ENCODE peak calls at places on chromosome 17, in four cellular contexts. One of them, this sample, is unnamed.

GRCh38 chr17:60970741-60971140 is 293.1 kb downstream of the BCAS3 start:
- DNase-seq in IMR-90: no peak
- DNase-seq in mesendoderm: no peak
- DNase-seq in H1: no peak
- DNase-seq in this sample: no peak

GRCh38 chr17:56893503-56893902 is 20.3 kb downstream of the TRIM25 start:
- DNase-seq in IMR-90: no peak
- DNase-seq in mesendoderm: no peak
- DNase-seq in H1: no peak
- DNase-seq in this sample: no peak

GRCh38 chr17:72351365-72351764 is 230.5 kb downstream of the SOX9 start:
- DNase-seq in IMR-90: no peak
- DNase-seq in mesendoderm: no peak
- DNase-seq in H1: no peak
- DNase-seq in this sample: no peak

GRCh38 chr17:31598388-31598760 is 206.9 kb downstream of the RAB11FIP4 start:
- DNase-seq in IMR-90: no peak
- DNase-seq in mesendoderm: no peak
- DNase-seq in H1: no peak
- DNase-seq in this sample: no peak

GRCh38 chr17:82375359-82376041 is 3.9 kb downstream of the UTS2R start:
- DNase-seq in IMR-90: no peak
- DNase-seq in mesendoderm: no peak
- DNase-seq in H1: no peak
- DNase-seq in this sample: no peak

GRCh38 chr17:14427914-14428639 is 127.2 kb downstream of the HS3ST3B1 start:
- DNase-seq in IMR-90: no peak
- DNase-seq in mesendoderm: no peak
- DNase-seq in H1: no peak
- DNase-seq in this sample: no peak

GRCh38 chr17:38919316-38920078 is 5.9 kb upstream of the LASP1NB start:
- DNase-seq in IMR-90: no peak
- DNase-seq in mesendoderm: no peak
- DNase-seq in H1: no peak
- DNase-seq in this sample: no peak

GRCh38 chr17:57366558-57367351 is 110.4 kb downstream of the MSI2 start:
- DNase-seq in IMR-90: no peak
- DNase-seq in mesendoderm: no peak
- DNase-seq in H1: no peak
- DNase-seq in this sample: no peak

GRCh38 chr17:7703584-7704574 is 1.1 kb upstream of the EFNB3 start:
- DNase-seq in IMR-90: no peak
- DNase-seq in mesendoderm: peak
- DNase-seq in H1: peak
- DNase-seq in this sample: peak

GRCh38 chr17:79897243-79898063 is 58.2 kb upstream of the CBX4 start:
- DNase-seq in IMR-90: no peak
- DNase-seq in mesendoderm: no peak
- DNase-seq in H1: no peak
- DNase-seq in this sample: no peak

GRCh38 chr17:57045868-57046671 is 39.0 kb upstream of the AKAP1 start:
- DNase-seq in IMR-90: no peak
- DNase-seq in mesendoderm: no peak
- DNase-seq in H1: no peak
- DNase-seq in this sample: peak

GRCh38 chr17:76147211-76148014 is 6.4 kb upstream of the FOXJ1 start:
- DNase-seq in IMR-90: peak
- DNase-seq in mesendoderm: no peak
- DNase-seq in H1: no peak
- DNase-seq in this sample: peak

GRCh38 chr17:82638183-82638773 is 10.0 kb downstream of the WDR45B start:
- DNase-seq in IMR-90: no peak
- DNase-seq in mesendoderm: no peak
- DNase-seq in H1: no peak
- DNase-seq in this sample: no peak

GRCh38 chr17:49433000-49433694 is 18.5 kb upstream of the PHB1 start:
- DNase-seq in IMR-90: no peak
- DNase-seq in mesendoderm: no peak
- DNase-seq in H1: no peak
- DNase-seq in this sample: no peak

GRCh38 chr17:62807812-62808575 is at the start of gene MARCHF10:
- DNase-seq in IMR-90: no peak
- DNase-seq in mesendoderm: peak
- DNase-seq in H1: no peak
- DNase-seq in this sample: peak

GRCh38 chr17:55433029-55433628 is 11.5 kb upstream of the MMD start:
- DNase-seq in IMR-90: peak
- DNase-seq in mesendoderm: peak
- DNase-seq in H1: no peak
- DNase-seq in this sample: no peak

GRCh38 chr17:74582633-74583032 is 9.4 kb downstream of the CD300LD start:
- DNase-seq in IMR-90: no peak
- DNase-seq in mesendoderm: no peak
- DNase-seq in H1: no peak
- DNase-seq in this sample: no peak

GRCh38 chr17:80833952-80834895 is 157.4 kb upstream of the CHMP6 start:
- DNase-seq in IMR-90: peak
- DNase-seq in mesendoderm: no peak
- DNase-seq in H1: no peak
- DNase-seq in this sample: no peak

GRCh38 chr17:4998027-4998665 is 396 bp downstream of the KIF1C start:
- DNase-seq in IMR-90: no peak
- DNase-seq in mesendoderm: peak
- DNase-seq in H1: no peak
- DNase-seq in this sample: peak

GRCh38 chr17:18377437-18378204 is at the start of gene EVPLL:
- DNase-seq in IMR-90: no peak
- DNase-seq in mesendoderm: no peak
- DNase-seq in H1: no peak
- DNase-seq in this sample: peak

GRCh38 chr17:35432176-35433074 is at the start of gene SLFN12:
- DNase-seq in IMR-90: peak
- DNase-seq in mesendoderm: peak
- DNase-seq in H1: peak
- DNase-seq in this sample: peak

GRCh38 chr17:63928966-63929695 is 3.0 kb downstream of the CD79B start:
- DNase-seq in IMR-90: no peak
- DNase-seq in mesendoderm: no peak
- DNase-seq in H1: no peak
- DNase-seq in this sample: no peak

GRCh38 chr17:49117581-49118230 is 14.9 kb upstream of the B4GALNT2 start:
- DNase-seq in IMR-90: no peak
- DNase-seq in mesendoderm: no peak
- DNase-seq in H1: no peak
- DNase-seq in this sample: no peak

GRCh38 chr17:9880582-9880999 is 24.5 kb downstream of the RCVRN start:
- DNase-seq in IMR-90: no peak
- DNase-seq in mesendoderm: no peak
- DNase-seq in H1: no peak
- DNase-seq in this sample: no peak

GRCh38 chr17:15957206-15957605 is 12.3 kb downstream of the ADORA2B start:
- DNase-seq in IMR-90: no peak
- DNase-seq in mesendoderm: no peak
- DNase-seq in H1: no peak
- DNase-seq in this sample: no peak

GRCh38 chr17:57685499-57686132 is 59.5 kb downstream of the CCDC182 start:
- DNase-seq in IMR-90: no peak
- DNase-seq in mesendoderm: no peak
- DNase-seq in H1: no peak
- DNase-seq in this sample: no peak

GRCh38 chr17:50605434-50605833 is 29.2 kb upstream of the ABCC3 start:
- DNase-seq in IMR-90: no peak
- DNase-seq in mesendoderm: no peak
- DNase-seq in H1: no peak
- DNase-seq in this sample: no peak

GRCh38 chr17:59357219-59357699 is 25.8 kb downstream of the YPEL2 start:
- DNase-seq in IMR-90: no peak
- DNase-seq in mesendoderm: no peak
- DNase-seq in H1: no peak
- DNase-seq in this sample: no peak

GRCh38 chr17:9982159-9982558 is 77.1 kb upstream of the RCVRN start:
- DNase-seq in IMR-90: no peak
- DNase-seq in mesendoderm: peak
- DNase-seq in H1: peak
- DNase-seq in this sample: peak

GRCh38 chr17:81329927-81330883 is 35.1 kb upstream of the SLC38A10 start:
- DNase-seq in IMR-90: no peak
- DNase-seq in mesendoderm: peak
- DNase-seq in H1: no peak
- DNase-seq in this sample: peak

GRCh38 chr17:1365445-1366039 is 34.5 kb downstream of the YWHAE start:
- DNase-seq in IMR-90: peak
- DNase-seq in mesendoderm: peak
- DNase-seq in H1: peak
- DNase-seq in this sample: peak

GRCh38 chr17:69018022-69018615 is 42.6 kb downstream of the ABCA9 start:
- DNase-seq in IMR-90: no peak
- DNase-seq in mesendoderm: no peak
- DNase-seq in H1: no peak
- DNase-seq in this sample: no peak

GRCh38 chr17:82497483-82498405 is 21.8 kb upstream of the FOXK2 start:
- DNase-seq in IMR-90: peak
- DNase-seq in mesendoderm: peak
- DNase-seq in H1: no peak
- DNase-seq in this sample: no peak

GRCh38 chr17:37300683-37301082 is 75.1 kb upstream of the C17orf78 start:
- DNase-seq in IMR-90: no peak
- DNase-seq in mesendoderm: no peak
- DNase-seq in H1: no peak
- DNase-seq in this sample: no peak

GRCh38 chr17:21298056-21298982 is 13.8 kb downstream of the MAP2K3 start:
- DNase-seq in IMR-90: no peak
- DNase-seq in mesendoderm: no peak
- DNase-seq in H1: no peak
- DNase-seq in this sample: no peak

GRCh38 chr17:59874366-59874765 is 18.4 kb downstream of the TUBD1 start:
- DNase-seq in IMR-90: no peak
- DNase-seq in mesendoderm: no peak
- DNase-seq in H1: no peak
- DNase-seq in this sample: no peak

GRCh38 chr17:81428121-81428515 is 32.9 kb downstream of the BAHCC1 start:
- DNase-seq in IMR-90: no peak
- DNase-seq in mesendoderm: no peak
- DNase-seq in H1: no peak
- DNase-seq in this sample: no peak

GRCh38 chr17:19464033-19465026 is 53.3 kb downstream of the RNF112 start:
- DNase-seq in IMR-90: peak
- DNase-seq in mesendoderm: no peak
- DNase-seq in H1: no peak
- DNase-seq in this sample: peak

GRCh38 chr17:19460695-19461094 is 49.7 kb downstream of the RNF112 start:
- DNase-seq in IMR-90: no peak
- DNase-seq in mesendoderm: no peak
- DNase-seq in H1: no peak
- DNase-seq in this sample: peak

GRCh38 chr17:19461681-19462080 is 50.6 kb downstream of the RNF112 start:
- DNase-seq in IMR-90: no peak
- DNase-seq in mesendoderm: no peak
- DNase-seq in H1: no peak
- DNase-seq in this sample: peak

GRCh38 chr17:19457830-19458271 is 46.8 kb downstream of the RNF112 start:
- DNase-seq in IMR-90: no peak
- DNase-seq in mesendoderm: peak
- DNase-seq in H1: no peak
- DNase-seq in this sample: peak

GRCh38 chr17:19461139-19461538 is 50.1 kb downstream of the RNF112 start:
- DNase-seq in IMR-90: no peak
- DNase-seq in mesendoderm: peak
- DNase-seq in H1: no peak
- DNase-seq in this sample: peak
- H3K9ac ChIP-seq in IMR-90: no peak
- H3K9ac ChIP-seq in mesendoderm: peak
- H3K9ac ChIP-seq in H1: no peak
- H3K9ac ChIP-seq in this sample: no peak

GRCh38 chr17:29444589-29444988 is 54.4 kb downstream of the TAOK1 start:
- DNase-seq in IMR-90: peak
- DNase-seq in mesendoderm: no peak
- DNase-seq in H1: no peak
- DNase-seq in this sample: no peak
- H4K5ac ChIP-seq in IMR-90: no peak
- H4K5ac ChIP-seq in mesendoderm: no peak
- H4K5ac ChIP-seq in H1: no peak
- H4K5ac ChIP-seq in this sample: no peak

GRCh38 chr17:39919087-39919683 is 750 bp upstream of the GSDMB start:
- DNase-seq in IMR-90: no peak
- DNase-seq in mesendoderm: no peak
- DNase-seq in H1: no peak
- DNase-seq in this sample: no peak

GRCh38 chr17:39923230-39923629 is 4.2 kb downstream of the ORMDL3 start:
- DNase-seq in IMR-90: no peak
- DNase-seq in mesendoderm: no peak
- DNase-seq in H1: no peak
- DNase-seq in this sample: no peak

GRCh38 chr17:39922006-39922405 is 3.6 kb upstream of the GSDMB start:
- DNase-seq in IMR-90: no peak
- DNase-seq in mesendoderm: no peak
- DNase-seq in H1: no peak
- DNase-seq in this sample: no peak

GRCh38 chr17:39921323-39921722 is 2.9 kb upstream of the GSDMB start:
- DNase-seq in IMR-90: no peak
- DNase-seq in mesendoderm: no peak
- DNase-seq in H1: no peak
- DNase-seq in this sample: no peak

GRCh38 chr17:39920218-39921210 is 2.1 kb upstream of the GSDMB start:
- DNase-seq in IMR-90: no peak
- DNase-seq in mesendoderm: no peak
- DNase-seq in H1: no peak
- DNase-seq in this sample: no peak
- H3K9ac ChIP-seq in IMR-90: no peak
- H3K9ac ChIP-seq in mesendoderm: no peak
- H3K9ac ChIP-seq in H1: no peak
- H3K9ac ChIP-seq in this sample: no peak

DNA sequence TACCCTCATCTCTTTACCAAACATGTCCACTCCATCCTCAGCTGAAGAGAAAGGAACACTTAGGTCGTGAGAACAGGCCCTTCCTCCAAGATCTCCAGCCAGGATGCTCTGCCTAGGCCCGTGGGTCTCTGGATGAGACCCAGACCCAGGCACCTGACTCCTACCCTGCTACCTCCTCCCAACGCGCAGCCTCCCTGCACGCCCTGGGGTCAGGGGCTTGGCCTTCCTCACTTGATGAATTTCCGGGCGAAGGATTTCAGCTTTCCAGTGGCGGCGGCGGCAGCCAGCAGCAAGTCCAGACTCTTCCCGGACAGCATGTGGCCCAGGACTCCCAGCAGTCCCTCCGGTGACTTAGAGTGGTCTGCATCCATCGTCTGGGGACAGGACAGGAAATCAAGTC is 13.4 kb downstream of the CSF3 start:
- DNase-seq in IMR-90: no peak
- DNase-seq in mesendoderm: no peak
- DNase-seq in H1: no peak
- DNase-seq in this sample: no peak
- H4K5ac ChIP-seq in IMR-90: no peak
- H4K5ac ChIP-seq in mesendoderm: no peak
- H4K5ac ChIP-seq in H1: no peak
- H4K5ac ChIP-seq in this sample: no peak

This sample was measured in H9.